ENCODE peak calls at places on chromosomes 3 and 15, in seven cellular contexts. X is CD8-positive, alpha-beta T cell; U is heart left ventricle; R is prostate gland; Z is GM23338; W is hepatocyte; M is astrocyte. L is an unnamed sample.

GRCh38 chr3:168197162-168197561 is 101.4 kb upstream of the GOLIM4 start:
- DNase-seq in U (no peak), M (no peak), W (no peak), Z (no peak), R (no peak), X (no peak), L (no peak)

GRCh38 chr3:136925425-136926190 is 32.2 kb upstream of the IL20RB start:
- DNase-seq in Z (no peak), M (no peak), R (no peak), U (no peak), X (no peak), W (no peak), L (no peak)

GRCh38 chr3:186534113-186534669 is 10.0 kb downstream of the CRYGS start:
- DNase-seq in U (no peak), R (no peak), X (no peak), M (no peak), Z (no peak), W (no peak), L (no peak)

GRCh38 chr15:42404461-42405235 is 45.3 kb downstream of the CAPN3 start:
- DNase-seq in X (no peak), M (no peak), U (no peak), R (no peak), Z (no peak), W (peak; percentile 28), L (peak; percentile 94)

GRCh38 chr3:102122527-102122926 is 273.2 kb downstream of the NFKBIZ start:
- DNase-seq in Z (no peak), U (no peak), X (no peak), R (no peak), M (no peak), W (no peak), L (no peak)

GRCh38 chr15:70269991-70270751 is 172.5 kb upstream of the TLE3 start:
- DNase-seq in U (no peak), Z (no peak), R (no peak), M (no peak), W (no peak), X (no peak), L (no peak)

GRCh38 chr15:78988361-78988911 is 43.6 kb upstream of the CTSH start:
- DNase-seq in M (peak; percentile 98), U (peak; percentile 78), X (no peak), R (peak; percentile 87), W (peak; percentile 94), Z (no peak), L (no peak)

GRCh38 chr3:4820296-4821121 is 158.7 kb upstream of the BHLHE40 start:
- DNase-seq in M (no peak), R (no peak), W (no peak), U (no peak), Z (no peak), X (no peak), L (no peak)

GRCh38 chr3:71245971-71246860 is 337.3 kb downstream of the FOXP1 start:
- DNase-seq in Z (no peak), U (no peak), R (no peak), M (no peak), W (no peak), X (no peak), L (no peak)

GRCh38 chr3:31106204-31106603 is 211.7 kb upstream of the GADL1 start:
- DNase-seq in R (peak; percentile 29), Z (no peak), X (no peak), W (no peak), M (peak; percentile 85), U (no peak), L (no peak)

GRCh38 chr15:72604794-72605193 is 49.7 kb upstream of the GOLGA6B start:
- DNase-seq in W (no peak), U (no peak), M (no peak), Z (peak; percentile 83), R (no peak), X (no peak), L (no peak)

GRCh38 chr15:64461577-64462162 is 1.3 kb downstream of the ZNF609 start:
- DNase-seq in U (no peak), Z (peak; percentile 56), X (peak; percentile 12), W (peak; percentile 17), R (peak; percentile 13), M (peak; percentile 16), L (no peak)

GRCh38 chr3:112776000-112776399 is 70.7 kb downstream of the CD200R1L start:
- DNase-seq in W (peak; percentile 26), M (peak; percentile 16), Z (no peak), R (no peak), X (no peak), U (no peak), L (no peak)

GRCh38 chr3:109642042-109642441 is 304.7 kb upstream of the DPPA4 start:
- DNase-seq in R (no peak), W (no peak), X (no peak), U (no peak), M (peak; percentile 9), Z (no peak), L (no peak)

GRCh38 chr3:51389423-51390183 is 1.5 kb upstream of the RBM15B start:
- DNase-seq in W (peak; percentile 78), M (peak; percentile 20), U (peak; percentile 75), Z (peak; percentile 85), R (no peak), X (peak; percentile 28), L (peak; percentile 28)

GRCh38 chr3:71160800-71161546 is 422.6 kb downstream of the FOXP1 start:
- DNase-seq in R (no peak), M (peak; percentile 90), U (no peak), X (no peak), Z (no peak), W (no peak), L (no peak)

GRCh38 chr3:53189276-53189675 is 28.3 kb downstream of the PRKCD start:
- DNase-seq in X (no peak), U (no peak), Z (no peak), M (no peak), R (no peak), W (no peak), L (no peak)

GRCh38 chr3:71201939-71202338 is 381.6 kb downstream of the FOXP1 start:
- DNase-seq in W (peak; percentile 26), X (no peak), R (peak; percentile 66), M (peak; percentile 69), Z (peak; percentile 43), U (no peak), L (peak; percentile 58)

GRCh38 chr15:45128971-45129639 is 574 bp downstream of the DUOXA1 start:
- DNase-seq in R (no peak), W (no peak), M (no peak), X (no peak), U (no peak), Z (peak; percentile 39), L (no peak)

GRCh38 chr15:45130291-45131000 is 652 bp downstream of the DUOX1 start:
- DNase-seq in R (no peak), Z (peak; percentile 34), X (no peak), W (no peak), M (no peak), U (no peak), L (no peak)

GRCh38 chr15:45126535-45127158 is 3.0 kb downstream of the DUOXA1 start:
- DNase-seq in W (no peak), R (peak; percentile 28), U (no peak), Z (peak; percentile 46), X (no peak), M (no peak), L (no peak)

GRCh38 chr15:45131510-45131909 is 1.7 kb downstream of the DUOX1 start:
- DNase-seq in X (no peak), W (no peak), R (no peak), Z (no peak), U (no peak), M (no peak), L (no peak)

GRCh38 chr15:45129651-45130129 is at the start of the genes DUOX1 and DUOXA1:
- DNase-seq in W (peak; percentile 73), Z (peak; percentile 75), U (no peak), R (peak; percentile 74), M (no peak), X (no peak), L (no peak)
- H3K27me3 ChIP-seq in W (peaks cover 60% of the 10 kb centered on the region), Z (peaks cover 100% of the 10 kb centered on the region), U (peaks cover 28% of the 10 kb centered on the region), R (no peaks in the 10 kb centered on the region), M (peaks cover 75% of the 10 kb centered on the region), X (peaks cover 35% of the 10 kb centered on the region), L (peaks cover 50% of the 10 kb centered on the region)

DNA sequence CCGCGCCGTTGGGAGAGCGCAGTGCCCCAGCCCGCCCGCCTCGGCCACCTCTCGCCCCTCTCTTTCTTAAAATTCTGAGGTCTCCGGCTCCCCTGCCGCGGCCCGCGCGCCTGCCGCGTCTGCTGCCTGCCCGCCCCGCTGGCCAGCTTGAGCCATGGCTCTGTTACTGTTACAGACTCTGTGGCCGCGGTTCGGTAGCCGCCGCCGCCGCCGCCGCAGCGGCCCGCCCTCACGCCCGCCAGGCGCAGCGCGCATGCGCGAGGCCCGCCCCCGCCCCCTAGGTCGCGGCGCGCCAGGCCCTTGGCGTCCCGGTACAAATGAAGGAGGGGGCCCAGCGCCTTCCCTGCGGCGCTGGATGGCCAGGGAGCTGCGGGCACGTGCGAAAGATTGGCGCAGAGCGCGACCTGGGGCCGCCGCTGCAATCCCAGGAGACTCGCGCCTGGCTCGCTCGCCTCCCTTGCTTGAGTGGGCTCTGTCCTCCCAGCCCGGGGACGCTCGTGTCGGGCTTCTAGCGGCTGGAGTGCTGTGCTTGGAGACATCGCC is at the start of gene ONECUT1:
- DNase-seq in Z (peak; percentile 79), W (peak; percentile 86), M (no peak), U (no peak), X (peak; percentile 14), R (no peak), L (no peak)
- H3K27me3 ChIP-seq in Z (peaks cover 99% of the 10 kb centered on the region), W (peaks cover 93% of the 10 kb centered on the region), M (peaks cover 92% of the 10 kb centered on the region), U (peaks cover 62% of the 10 kb centered on the region), X (peaks cover 36% of the 10 kb centered on the region), R (peaks cover 59% of the 10 kb centered on the region), L (peaks cover 98% of the 10 kb centered on the region)

GRCh38 chr3:146165370-146165769 is 4.4 kb upstream of the PLOD2 start:
- DNase-seq in W (no peak), R (no peak), Z (no peak), U (no peak), X (no peak), M (peak; percentile 95), L (no peak)

GRCh38 chr3:146164951-146165350 is 4.0 kb upstream of the PLOD2 start:
- DNase-seq in X (no peak), U (no peak), W (peak; percentile 36), Z (no peak), M (no peak), R (no peak), L (no peak)

GRCh38 chr3:146163584-146163983 is 2.6 kb upstream of the PLOD2 start:
- DNase-seq in R (no peak), Z (no peak), M (peak; percentile 97), W (no peak), U (no peak), X (no peak), L (no peak)

GRCh38 chr3:146164506-146164905 is 3.5 kb upstream of the PLOD2 start:
- DNase-seq in U (no peak), R (no peak), W (no peak), Z (no peak), X (no peak), M (no peak), L (no peak)

DNA sequence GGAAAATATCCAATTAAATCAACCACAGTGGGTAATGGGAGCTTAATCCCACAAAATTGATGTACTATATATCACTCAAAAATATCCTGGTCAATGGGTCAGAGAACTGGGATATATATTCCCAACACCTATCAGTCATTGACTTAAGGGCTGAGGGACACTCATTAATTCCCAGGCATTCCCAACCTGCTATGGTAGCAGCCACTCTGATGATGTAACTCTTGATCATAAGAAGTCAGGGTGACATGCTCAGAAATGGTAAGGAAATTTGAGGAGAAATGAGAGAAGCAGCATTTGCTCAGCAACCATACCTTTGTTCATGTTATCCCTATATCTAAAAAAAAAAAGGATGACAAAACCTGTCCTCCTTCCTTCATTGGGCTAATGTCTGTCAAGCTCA is 3.1 kb upstream of the PLOD2 start:
- DNase-seq in Z (no peak), R (no peak), X (no peak), U (no peak), M (peak; percentile 53), W (no peak), L (no peak)
- H3K27me3 ChIP-seq in Z (peaks cover 16% of the 10 kb centered on the region), R (no peaks in the 10 kb centered on the region), X (peaks cover 9% of the 10 kb centered on the region), U (no peaks in the 10 kb centered on the region), M (no peaks in the 10 kb centered on the region), W (no peaks in the 10 kb centered on the region), L (no peaks in the 10 kb centered on the region)

GRCh38 chr15:40279437-40280141 is 3.3 kb downstream of the ANKRD63 start:
- DNase-seq in R (peak; percentile 51), U (peak; percentile 90), X (peak; percentile 68), W (peak; percentile 83), Z (peak; percentile 87), M (no peak), L (peak; percentile 69)
- H3K27me3 ChIP-seq in R (peaks cover 12% of the 10 kb centered on the region), U (peaks cover 35% of the 10 kb centered on the region), X (peaks cover 11% of the 10 kb centered on the region), W (peaks cover 62% of the 10 kb centered on the region), Z (peaks cover 64% of the 10 kb centered on the region), M (peaks cover 50% of the 10 kb centered on the region), L (peaks cover 25% of the 10 kb centered on the region)

L was measured in dorsolateral prefrontal cortex.